ENCODE peak calls at places on chromosome 22, in five cellular contexts. F is mesendoderm, T is GM23248, G is endothelial cell of umbilical vein, E is hepatocyte. Y is an unnamed sample.

GRCh38 chr22:37565830-37566229 is 5.5 kb downstream of the CDC42EP1 start:
- DNase-seq in F (no peak), T (no peak), G (no peak), E (no peak), Y (peak; percentile 51)

GRCh38 chr22:49017769-49018330 is 809.8 kb downstream of the BRD1 start:
- DNase-seq in F (no peak), T (no peak), G (no peak), E (no peak), Y (peak; percentile 36)

GRCh38 chr22:23895599-23896144 is 1.5 kb downstream of the MIF start:
- DNase-seq in F (no peak), T (no peak), G (no peak), E (no peak), Y (peak; percentile 46)

GRCh38 chr22:37546436-37547248 is 13.6 kb upstream of the CDC42EP1 start:
- DNase-seq in F (peak; percentile 92), T (peak; percentile 87), G (peak; percentile 44), E (no peak), Y (peak; percentile 92)

GRCh38 chr22:32050678-32051515 is 7.8 kb downstream of the SLC5A1 start:
- DNase-seq in F (peak; percentile 69), T (peak; percentile 91), G (no peak), E (peak; percentile 71), Y (peak; percentile 85)

GRCh38 chr22:37496651-37497599 is 10.7 kb upstream of the MFNG start:
- DNase-seq in F (peak; percentile 61), T (peak; percentile 92), G (peak; percentile 70), E (no peak), Y (peak; percentile 99)

GRCh38 chr22:24503851-24504170 is 8.7 kb downstream of the UPB1 start:
- DNase-seq in F (no peak), T (no peak), G (no peak), E (no peak), Y (peak; percentile 54)

GRCh38 chr22:48340727-48341709 is 1486.7 kb downstream of the BRD1 start:
- DNase-seq in F (peak; percentile 45), T (no peak), G (no peak), E (no peak), Y (peak; percentile 55)

GRCh38 chr22:42680648-42681047 is 31.5 kb upstream of the CYB5R3 start:
- DNase-seq in F (peak; percentile 29), T (peak; percentile 97), G (peak; percentile 82), E (no peak), Y (peak; percentile 97)

GRCh38 chr22:37634505-37635002 is 4.9 kb upstream of the SH3BP1 start:
- DNase-seq in F (peak; percentile 31), T (no peak), G (no peak), E (no peak), Y (peak; percentile 85)

GRCh38 chr22:48630444-48630777 is 1197.3 kb downstream of the BRD1 start:
- DNase-seq in F (no peak), T (no peak), G (no peak), E (no peak), Y (no peak)

GRCh38 chr22:32920032-32920628 is 118.6 kb downstream of the TIMP3 start:
- DNase-seq in F (no peak), T (peak; percentile 46), G (no peak), E (peak; percentile 14), Y (peak; percentile 10)

GRCh38 chr22:43895986-43896645 is 4.3 kb upstream of the PNPLA5 start:
- DNase-seq in F (peak; percentile 49), T (no peak), G (no peak), E (no peak), Y (peak; percentile 78)

GRCh38 chr22:47816121-47816915 is 1053.9 kb downstream of the TBC1D22A start:
- DNase-seq in F (no peak), T (no peak), G (no peak), E (no peak), Y (peak; percentile 36)

GRCh38 chr22:48208894-48209293 is 1446.4 kb downstream of the TBC1D22A start:
- DNase-seq in F (no peak), T (no peak), G (no peak), E (no peak), Y (no peak)

GRCh38 chr22:48883211-48883960 is 944.3 kb downstream of the BRD1 start:
- DNase-seq in F (no peak), T (no peak), G (no peak), E (no peak), Y (no peak)

GRCh38 chr22:38397189-38398097 is 57.6 kb downstream of the KCNJ4 start:
- DNase-seq in F (peak; percentile 99), T (peak; percentile 57), G (peak; percentile 21), E (peak; percentile 54), Y (peak; percentile 72)

GRCh38 chr22:24759765-24760164 is 14.8 kb downstream of the PIWIL3 start:
- DNase-seq in F (no peak), T (no peak), G (no peak), E (no peak), Y (no peak)

GRCh38 chr22:49366437-49366836 is 461.2 kb downstream of the BRD1 start:
- DNase-seq in F (no peak), T (no peak), G (no peak), E (no peak), Y (no peak)

DNA sequence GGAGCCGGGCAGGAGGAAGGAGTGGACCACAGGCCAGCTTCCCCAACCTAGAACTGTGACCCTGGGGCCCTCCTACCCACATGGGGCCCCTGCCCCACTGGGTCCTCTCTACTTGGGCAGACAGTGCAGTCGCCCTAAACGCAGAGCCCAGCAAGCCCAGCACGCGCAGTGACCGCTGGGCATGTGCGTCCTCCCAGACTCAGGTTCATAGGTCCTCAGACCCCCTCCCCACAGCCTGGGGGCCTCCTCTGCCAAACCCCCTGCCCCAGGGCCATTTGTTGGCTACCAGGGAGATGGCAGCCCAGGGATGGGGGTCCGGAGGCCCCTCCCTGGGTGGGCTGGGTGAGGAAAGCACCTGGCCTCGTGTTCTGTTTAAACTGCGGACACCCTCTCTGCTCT is 23.9 kb downstream of the RTN4R start:
- DNase-seq in F (no peak), T (no peak), G (no peak), E (no peak), Y (no peak)
- H3K27ac ChIP-seq in F (no peak overlapping the region), T (no peak overlapping the region), G (no peak overlapping the region), E (no peak overlapping the region), Y (no peak overlapping the region)

GRCh38 chr22:28819253-28820096 is 19.1 kb upstream of the XBP1 start:
- DNase-seq in F (no peak), T (no peak), G (no peak), E (peak; percentile 71), Y (no peak)

GRCh38 chr22:28822930-28823481 is 22.6 kb upstream of the XBP1 start:
- DNase-seq in F (no peak), T (no peak), G (no peak), E (peak; percentile 48), Y (no peak)

GRCh38 chr22:28821452-28821851 is 21.1 kb upstream of the XBP1 start:
- DNase-seq in F (no peak), T (no peak), G (no peak), E (no peak), Y (no peak)

GRCh38 chr22:28817919-28818859 is 17.8 kb upstream of the XBP1 start:
- DNase-seq in F (no peak), T (no peak), G (no peak), E (peak; percentile 70), Y (no peak)

GRCh38 chr22:28820885-28821284 is 20.5 kb upstream of the XBP1 start:
- DNase-seq in F (no peak), T (no peak), G (no peak), E (no peak), Y (no peak)
- H3K4me2 ChIP-seq in F (no peak overlapping the region), T (no peak overlapping the region), G (no peak overlapping the region), E (no peak overlapping the region), Y (no peak overlapping the region)

DNA sequence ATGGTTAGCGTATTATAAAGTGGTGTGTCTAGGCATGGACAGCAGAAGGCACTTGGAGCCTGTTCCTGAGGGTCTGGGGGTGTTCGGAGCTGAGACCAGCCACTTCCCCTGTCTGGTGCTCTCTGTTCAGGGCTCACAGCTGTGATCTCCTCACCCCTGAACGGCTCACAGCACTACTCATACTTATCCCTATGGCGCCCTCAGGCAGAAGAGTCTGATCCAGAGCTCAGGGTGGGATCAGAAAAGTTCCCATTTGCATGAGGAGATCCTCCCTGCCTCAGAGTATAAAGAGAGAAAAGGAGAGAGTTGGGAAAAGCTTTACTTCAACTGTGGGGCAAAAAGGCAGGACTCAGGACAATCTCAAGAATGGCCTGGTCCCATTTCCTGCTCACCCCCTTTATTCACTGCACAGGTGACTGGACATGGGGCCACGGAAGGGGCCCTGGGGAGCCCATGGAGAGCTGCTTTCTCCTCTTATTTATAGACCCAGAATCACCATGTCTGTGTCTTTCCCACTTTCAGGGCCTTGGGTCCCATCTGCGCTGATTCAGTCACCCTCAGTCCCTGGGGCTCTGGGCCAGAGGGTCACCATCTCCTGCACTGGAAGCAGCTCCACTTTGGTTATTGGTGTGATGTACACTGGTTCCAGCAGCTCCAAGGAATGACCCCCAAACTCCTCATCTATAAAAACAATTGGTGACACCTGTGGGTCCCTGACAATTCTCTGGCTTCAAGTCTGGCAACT is 97.0 kb upstream of the TOP3B start:
- DNase-seq in F (no peak), T (no peak), G (no peak), E (no peak), Y (no peak)
- H3K4me3 ChIP-seq in F (no peak overlapping the region), T (no peak overlapping the region), G (no peak overlapping the region), E (no peak overlapping the region), Y (no peak overlapping the region)

GRCh38 chr22:40294696-40295095 is 51.6 kb upstream of the ADSL start:
- DNase-seq in F (no peak), T (no peak), G (no peak), E (no peak), Y (no peak)

GRCh38 chr22:40285508-40285907 is 60.8 kb upstream of the ADSL start:
- DNase-seq in F (no peak), T (no peak), G (no peak), E (no peak), Y (no peak)

DNA sequence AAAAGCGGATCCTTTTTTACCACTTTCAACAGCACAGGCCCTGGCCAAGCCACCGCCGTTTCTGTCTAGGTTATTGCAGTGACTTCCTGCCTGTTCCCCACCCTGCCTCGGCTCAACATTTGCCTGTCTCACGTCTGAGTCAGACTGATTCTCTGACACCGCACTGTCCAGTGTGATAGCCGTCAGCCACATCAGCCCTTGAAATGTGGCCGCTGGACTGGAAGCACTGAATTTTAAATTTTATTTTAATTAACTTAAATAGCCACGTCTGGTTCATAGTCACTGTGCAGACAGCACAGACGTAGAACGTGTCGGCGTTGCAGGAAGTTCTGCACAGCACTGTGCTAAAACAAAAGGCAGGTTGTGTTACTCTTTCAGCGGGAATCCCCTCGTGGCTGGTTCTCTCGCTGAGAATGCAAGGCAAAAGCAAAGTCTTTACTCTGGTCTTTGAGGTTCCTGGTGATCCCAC is 56.3 kb upstream of the ADSL start:
- DNase-seq in F (no peak), T (no peak), G (no peak), E (no peak), Y (no peak)
- H3K27ac ChIP-seq in F (no peak overlapping the region), T (no peak overlapping the region), G (no peak overlapping the region), E (no peak overlapping the region), Y (no peak overlapping the region)

DNA sequence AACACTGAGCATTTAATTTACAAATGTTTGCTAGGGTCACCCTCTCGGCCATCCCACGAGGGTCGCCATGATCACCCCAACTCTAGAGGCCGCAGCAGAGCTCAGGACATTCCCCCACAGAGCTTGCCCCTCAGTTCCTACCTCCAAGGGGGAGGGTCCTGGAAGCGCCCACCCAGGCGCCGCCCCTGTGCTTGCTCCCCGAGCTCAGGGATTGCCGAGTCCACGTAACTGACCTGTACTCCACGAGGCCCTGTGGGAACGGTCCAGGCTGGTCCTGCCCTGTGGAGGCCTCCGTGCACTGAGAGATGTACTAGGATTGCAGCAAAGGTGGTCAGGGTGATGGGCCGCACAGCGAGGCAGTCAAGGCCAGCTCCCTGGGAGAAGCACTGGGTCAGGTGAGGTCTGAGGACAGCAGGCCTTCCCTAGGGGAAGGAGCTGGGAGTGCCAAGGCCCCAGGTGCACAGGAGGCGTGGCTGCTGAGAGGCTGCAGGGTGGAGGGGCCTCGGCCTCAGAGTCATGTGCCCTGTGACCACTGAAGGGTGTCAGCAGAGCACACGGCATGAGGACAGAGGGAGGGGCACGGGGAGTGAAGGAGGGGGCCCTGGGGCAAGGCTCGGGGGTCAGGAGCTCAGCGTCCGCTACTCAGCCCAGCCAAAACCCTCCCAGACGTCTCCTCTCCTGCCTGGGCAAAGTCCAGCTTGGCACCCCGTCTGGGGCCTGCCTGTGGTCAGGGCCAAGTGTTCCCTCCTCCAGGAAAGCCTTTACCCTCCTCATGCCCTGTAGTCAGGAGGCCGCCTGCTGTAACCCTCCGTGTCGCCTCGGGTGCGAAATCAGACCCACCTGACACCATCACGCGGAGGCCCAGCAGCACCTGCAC is 2.4 kb upstream of the MIOX start:
- DNase-seq in F (no peak), T (no peak), G (no peak), E (peak; percentile 65), Y (peak; percentile 82)
- H3K4me2 ChIP-seq in F (no peak overlapping the region), T (no peak overlapping the region), G (no peak overlapping the region), E (no peak overlapping the region), Y (no peak overlapping the region)